ENCODE peak calls at places on chromosomes 13 and 19, in six cellular contexts. V is anterior cingulate cortex; R is hepatic stellate cell; O is activated naive CD8-positive, alpha-beta T cell treated with anti-CD3 and anti-CD28 coated beads for 36 hours; S is hypothalamus; Z is cardiac muscle cell. M is an unnamed sample.
A peak's percentile ranks its signal among the peaks of the same experiment; 100 is the strongest.

GRCh38 chr19:19554074-19555023 is 16.3 kb downstream of the CILP2 start:
- DNase-seq in O (peak; percentile 54), Z (peak; percentile 53), S (no peak), V (no peak), R (peak; percentile 91), M (peak; percentile 57)

GRCh38 chr19:45632468-45633196 is 6.6 kb downstream of the EML2 start:
- DNase-seq in S (no peak), R (peak; percentile 89), V (peak; percentile 11), Z (peak; percentile 81), O (peak; percentile 53), M (peak; percentile 99)

GRCh38 chr19:49588370-49589122 is 2.4 kb upstream of the PRR12 start:
- DNase-seq in Z (no peak), R (no peak), V (no peak), S (no peak), O (peak; percentile 67), M (no peak)

GRCh38 chr13:20566917-20567755 is at the start of gene IFT88:
- DNase-seq in S (peak; percentile 93), O (peak; percentile 86), Z (peak; percentile 95), V (peak; percentile 88), R (peak; percentile 88), M (peak; percentile 91)

GRCh38 chr13:75489502-75490263 is 7.7 kb upstream of the TBC1D4 start:
- DNase-seq in R (no peak), V (no peak), O (no peak), S (no peak), Z (no peak), M (peak; percentile 64)

GRCh38 chr19:28217064-28217463 is 995.9 kb downstream of the UQCRFS1 start:
- DNase-seq in R (no peak), O (no peak), S (no peak), Z (no peak), V (no peak), M (no peak)

GRCh38 chr19:16470911-16471811 is 609 bp downstream of the EPS15L1 start:
- DNase-seq in O (peak; percentile 44), R (peak; percentile 71), V (peak; percentile 30), S (peak; percentile 35), Z (no peak), M (peak; percentile 54)

GRCh38 chr13:35470671-35471465 is 5.6 kb downstream of the MAB21L1 start:
- DNase-seq in Z (peak; percentile 68), R (peak; percentile 11), S (no peak), V (no peak), O (no peak), M (no peak)

GRCh38 chr19:954672-955494 is 29.0 kb downstream of the ARID3A start:
- DNase-seq in O (no peak), R (no peak), Z (no peak), V (no peak), S (no peak), M (no peak)

GRCh38 chr13:95296326-95296939 is 4.8 kb downstream of the ABCC4 start:
- DNase-seq in O (peak; percentile 6), Z (peak; percentile 51), R (no peak), V (no peak), S (peak; percentile 30), M (peak; percentile 39)

GRCh38 chr13:48775285-48775684 is 121.6 kb downstream of the CYSLTR2 start:
- DNase-seq in V (no peak), O (no peak), Z (no peak), S (no peak), R (no peak), M (no peak)

M was measured in MG63.